ENCODE peak calls at places on chromosomes 12 and 14, in ten cellular contexts. W, A, E, N, C, D, S, J, G and R are unnamed samples.

GRCh38 chr12:87930033-87930432 is 99.2 kb downstream of the C12orf50 start:
- DNase-seq in J (no peak), W (no peak), C (peak), A (no peak), S (peak), N (peak), D (no peak), G (peak), E (peak), R (peak)

GRCh38 chr14:72332054-72332453 is 399.8 kb downstream of the RGS6 start:
- DNase-seq in G (no peak), S (no peak), A (no peak), J (no peak), N (no peak), D (no peak), W (no peak), E (no peak), C (no peak), R (no peak)

GRCh38 chr12:124883263-124883876 is 19.7 kb upstream of the SCARB1 start:
- DNase-seq in S (peak), G (no peak), A (no peak), C (no peak), D (no peak), N (no peak), E (no peak), J (no peak), W (no peak), R (no peak)

GRCh38 chr12:109734219-109735000 is 20.8 kb downstream of the FAM222A start:
- DNase-seq in G (no peak), E (no peak), S (peak), W (no peak), C (peak), D (no peak), J (no peak), N (no peak), A (no peak), R (no peak)

GRCh38 chr14:105525861-105526780 is at the start of gene TMEM121:
- DNase-seq in A (no peak), W (no peak), E (no peak), D (no peak), C (no peak), G (no peak), S (no peak), N (no peak), J (peak), R (no peak)

GRCh38 chr14:101962503-101962874 is 1.9 kb upstream of the DYNC1H1 start:
- DNase-seq in C (peak), S (peak), E (peak), N (peak), G (peak), W (peak), D (peak), J (no peak), A (no peak), R (peak)

GRCh38 chr12:57461326-57461903 is 1.8 kb downstream of the GLI1 start:
- DNase-seq in N (no peak), S (peak), W (peak), A (peak), G (peak), J (peak), D (no peak), C (peak), E (peak), R (no peak)

GRCh38 chr12:57329219-57329618 is 78.2 kb upstream of the STAC3 start:
- DNase-seq in D (no peak), A (no peak), N (no peak), S (no peak), J (no peak), E (no peak), W (no peak), G (no peak), C (no peak), R (no peak)

GRCh38 chr12:43309845-43310405 is 242.1 kb downstream of the ADAMTS20 start:
- DNase-seq in S (peak), E (peak), C (no peak), J (no peak), G (peak), N (peak), D (no peak), W (peak), A (no peak), R (no peak)

GRCh38 chr12:128856035-128856790 is 2.9 kb downstream of the GLT1D1 start:
- DNase-seq in S (no peak), C (no peak), G (no peak), D (no peak), W (no peak), N (no peak), A (no peak), E (no peak), J (no peak), R (no peak)

GRCh38 chr12:241266-241665 is 21.4 kb downstream of the SLC6A13 start:
- DNase-seq in N (no peak), D (no peak), G (no peak), J (no peak), E (no peak), C (no peak), S (no peak), A (no peak), W (no peak), R (no peak)

GRCh38 chr12:12007001-12007712 is 63.6 kb upstream of the BCL2L14 start:
- DNase-seq in N (no peak), S (peak), J (no peak), W (peak), D (no peak), G (peak), A (no peak), E (peak), C (no peak), R (no peak)

GRCh38 chr14:60331201-60332045 is 82.4 kb downstream of the PPM1A start:
- DNase-seq in N (no peak), G (peak), E (peak), W (peak), D (no peak), J (peak), A (peak), C (peak), S (peak), R (no peak)

GRCh38 chr14:38735006-38735405 is 368.0 kb downstream of the SEC23A start:
- DNase-seq in J (no peak), W (no peak), D (no peak), G (no peak), E (no peak), N (no peak), S (no peak), A (no peak), C (no peak), R (no peak)

GRCh38 chr14:90381011-90381790 is 15.6 kb upstream of the CALM1 start:
- DNase-seq in G (peak), D (no peak), C (peak), S (no peak), J (peak), N (no peak), W (no peak), E (no peak), A (no peak), R (no peak)

GRCh38 chr12:103762473-103762872 is 78.6 kb downstream of the NT5DC3 start:
- DNase-seq in S (no peak), C (no peak), E (no peak), N (no peak), J (no peak), G (no peak), D (no peak), W (no peak), A (no peak), R (no peak)

GRCh38 chr14:26204954-26205479 is 392.8 kb downstream of the NOVA1 start:
- DNase-seq in G (no peak), C (peak), D (no peak), S (no peak), N (no peak), E (no peak), J (peak), W (no peak), A (peak), R (peak)

GRCh38 chr12:71639341-71639760 is 24.3 kb downstream of the ZFC3H1 start:
- DNase-seq in C (no peak), J (peak), A (no peak), D (no peak), S (no peak), N (no peak), G (no peak), E (no peak), W (no peak), R (no peak)
- TF ChIP-seq CTCF in C (peak), J (peak), A (no peak), D (no peak), S (no peak), N (no peak), G (peak), E (no peak), W (peak), R (peak)

DNA sequence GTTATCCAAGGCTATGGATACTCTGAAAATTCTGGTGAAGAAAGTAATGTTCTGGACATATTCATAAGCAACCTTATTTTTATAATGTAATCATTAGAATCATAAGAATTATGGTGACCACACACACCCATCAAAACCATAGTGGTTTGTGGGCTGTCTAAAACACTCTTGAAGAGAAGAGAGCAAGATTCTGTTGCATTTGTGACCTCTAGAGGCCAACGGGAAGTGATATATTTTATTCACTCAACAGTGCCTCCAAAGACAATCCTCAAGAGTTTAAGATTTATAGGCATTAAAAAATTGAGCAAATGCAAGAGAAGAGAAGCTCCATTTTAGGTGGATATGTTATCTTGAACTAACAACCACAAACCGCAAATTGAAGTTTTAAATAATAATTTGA is 68.5 kb upstream of the LGR5 start:
- DNase-seq in G (no peak), N (no peak), W (no peak), D (no peak), E (no peak), S (no peak), J (no peak), A (no peak), C (peak), R (no peak)
- TF ChIP-seq CTCF in G (no peak), N (no peak), W (no peak), D (no peak), E (no peak), S (no peak), J (peak), A (no peak), C (peak), R (peak)

GRCh38 chr12:85856966-85857365 is 17.1 kb upstream of the NTS start:
- DNase-seq in N (no peak), W (no peak), C (no peak), J (no peak), D (no peak), S (no peak), E (no peak), A (no peak), G (no peak), R (no peak)

DNA sequence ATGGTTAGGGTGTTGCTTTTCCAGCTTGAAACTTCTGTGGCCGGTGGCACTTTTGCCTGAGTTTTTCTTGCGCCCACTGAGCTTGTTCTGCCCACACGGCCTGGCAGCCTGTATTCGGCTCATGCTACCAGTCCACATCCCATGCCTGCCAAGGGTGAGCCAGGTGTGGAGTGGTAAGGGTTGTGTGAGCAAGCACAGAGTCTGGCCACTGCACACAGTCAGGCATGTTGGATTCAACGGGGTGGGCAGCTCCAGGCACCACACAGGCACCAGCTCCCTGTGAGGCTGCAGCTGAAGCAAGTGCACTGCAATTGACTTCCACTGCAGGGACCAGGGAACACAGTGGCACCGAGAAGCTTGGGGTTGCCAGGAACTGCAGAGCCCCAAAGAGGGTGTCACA is 18.8 kb upstream of the NTS start:
- DNase-seq in A (no peak), D (no peak), G (no peak), S (no peak), E (no peak), C (no peak), J (no peak), N (no peak), W (no peak), R (no peak)
- TF ChIP-seq CTCF in A (no peak), D (no peak), G (no peak), S (no peak), E (no peak), C (no peak), J (no peak), N (no peak), W (no peak), R (no peak)

GRCh38 chr12:114692558-114693531 is 8.9 kb upstream of the TBX3 start:
- DNase-seq in J (no peak), A (no peak), D (no peak), N (no peak), E (no peak), C (no peak), W (no peak), G (peak), S (no peak), R (no peak)
- TF ChIP-seq CTCF in J (no peak), A (no peak), D (peak), N (peak), E (peak), C (peak), W (peak), G (peak), S (peak), R (no peak)

GRCh38 chr14:96264850-96265249 is 8.8 kb downstream of the BDKRB1 start:
- DNase-seq in J (no peak), S (peak), N (no peak), A (no peak), C (peak), E (peak), G (peak), W (no peak), D (no peak), R (no peak)
- TF ChIP-seq CTCF in J (peak), S (peak), N (peak), A (no peak), C (peak), E (peak), G (peak), W (peak), D (peak), R (peak)

GRCh38 chr14:99069946-99070345 is 202.1 kb downstream of the BCL11B start:
- DNase-seq in G (no peak), D (no peak), N (no peak), S (no peak), E (no peak), W (no peak), A (no peak), C (no peak), J (no peak), R (no peak)
- TF ChIP-seq CTCF in G (no peak), D (no peak), N (no peak), S (no peak), E (no peak), W (no peak), A (no peak), C (no peak), J (no peak), R (no peak)

DNA sequence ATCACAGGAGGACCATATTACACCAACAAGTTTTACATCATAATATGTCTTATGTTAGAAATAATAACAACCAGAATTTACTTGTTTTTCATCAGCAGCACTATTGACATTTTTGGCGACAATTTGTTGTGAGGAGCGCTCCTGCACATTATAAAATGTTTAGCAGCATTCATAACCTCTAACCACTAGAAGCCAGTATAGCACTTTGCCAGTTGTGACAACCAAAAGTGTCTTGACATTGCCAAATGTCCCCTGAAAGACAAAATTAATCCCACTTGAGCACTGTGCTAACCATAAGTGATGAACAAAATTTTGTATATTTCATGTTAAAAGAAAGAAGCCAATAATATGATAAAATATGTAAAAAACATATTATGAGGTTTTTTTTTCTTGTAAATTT is 356.9 kb upstream of the LMO3 start:
- DNase-seq in J (no peak), W (no peak), C (no peak), A (no peak), E (no peak), G (no peak), D (no peak), N (no peak), S (no peak), R (no peak)
- TF ChIP-seq CTCF in J (no peak), W (no peak), C (no peak), A (no peak), E (no peak), G (no peak), D (no peak), N (no peak), S (no peak), R (no peak)

DNA sequence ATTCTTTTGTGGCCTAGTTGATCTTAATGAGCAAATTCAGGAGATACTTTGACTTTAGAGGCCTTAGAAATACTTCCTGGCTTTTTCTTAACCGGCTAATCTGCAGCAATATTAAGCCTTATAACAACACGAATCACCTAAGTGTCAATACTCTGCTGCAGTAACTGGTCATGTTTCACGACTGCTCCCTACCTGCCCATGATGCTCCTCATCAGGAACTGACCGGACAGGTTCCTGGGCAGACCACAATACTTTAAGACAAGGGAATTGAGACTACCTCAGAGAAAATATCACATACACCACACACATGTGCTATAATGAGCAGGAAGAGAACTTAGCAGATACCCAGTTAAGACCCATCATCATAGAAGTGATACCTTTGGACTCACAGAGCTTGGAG is 211.9 kb upstream of the BMP4 start:
- DNase-seq in D (no peak), J (no peak), E (no peak), S (no peak), W (no peak), N (no peak), A (no peak), C (no peak), G (no peak), R (no peak)
- TF ChIP-seq CTCF in D (no peak), J (no peak), E (no peak), S (no peak), W (no peak), N (no peak), A (no peak), C (no peak), G (no peak), R (no peak)

GRCh38 chr12:80838708-80839107 is 99.0 kb downstream of the LIN7A start:
- DNase-seq in A (no peak), D (no peak), N (no peak), G (peak), E (peak), W (no peak), J (peak), C (no peak), S (no peak), R (no peak)

GRCh38 chr12:80834724-80835123 is 103.0 kb downstream of the LIN7A start:
- DNase-seq in E (no peak), G (peak), N (no peak), D (no peak), A (no peak), W (no peak), S (no peak), J (no peak), C (no peak), R (peak)

GRCh38 chr12:80838024-80838658 is 99.6 kb downstream of the LIN7A start:
- DNase-seq in G (no peak), S (no peak), E (no peak), J (no peak), D (no peak), A (no peak), W (no peak), C (no peak), N (no peak), R (no peak)

DNA sequence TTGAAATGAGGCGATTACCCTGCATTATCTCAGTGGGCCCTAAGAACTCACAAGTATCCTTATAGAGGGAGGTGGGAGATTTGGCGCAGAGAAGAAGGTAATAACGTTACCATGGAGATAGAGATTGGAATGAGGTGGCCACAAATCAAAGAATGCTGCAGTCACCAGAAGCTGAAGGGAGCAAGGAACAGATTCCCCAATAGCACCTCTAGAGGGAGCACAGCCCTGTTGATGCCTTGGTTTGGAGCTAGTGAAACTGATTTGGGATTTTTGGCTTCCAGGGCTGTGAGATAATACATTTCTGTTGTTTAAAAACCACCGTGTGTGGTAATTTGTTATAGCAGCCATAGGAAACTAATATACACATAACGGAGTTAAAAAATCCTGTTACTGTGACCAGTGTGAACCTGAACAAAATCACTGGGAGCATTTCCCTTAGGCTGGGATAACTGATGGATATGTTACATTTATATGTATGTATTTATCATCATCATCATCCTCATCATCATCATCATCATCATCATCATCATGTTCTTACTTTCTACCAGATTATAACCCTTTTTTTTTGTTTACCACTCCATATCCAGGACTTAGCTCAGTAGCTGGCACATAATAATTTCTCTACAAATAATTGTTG is 100.3 kb downstream of the LIN7A start:
- DNase-seq in N (peak), E (peak), S (peak), A (peak), J (peak), C (peak), W (peak), D (no peak), G (peak), R (peak)
- TF ChIP-seq CTCF in N (peak), E (peak), S (peak), A (peak), J (peak), C (peak), W (peak), D (peak), G (peak), R (peak)